ENCODE peak calls at places on chromosome 6, in nine cellular contexts. K is fibroblast of the aortic adventitia; S is stimulated activated CD8-positive, alpha-beta memory T cell treated with anti-CD3 and anti-CD28 coated beads, Interleukin-12 subunit alpha, Interleukin-12 subunit beta, amount 100 ng/mL, for 1 hour; W is Karpas-422; Y is stimulated activated CD4-positive, alpha-beta T cell treated with anti-CD3 and anti-CD28 coated beads, Interleukin-1b, Interleukin-23, amount 100 ng/mL, for 48 hours; H is RCC 7860; B is HT1080; N is SK-MEL-5; F is NCI-H2081. E is an unnamed sample.

GRCh38 chr6:71123051-71123450 is 165.6 kb upstream of the OGFRL1 start:
- DNase-seq in N (no peak), F (no peak), Y (no peak), W (no peak), S (no peak), K (no peak), H (no peak), B (peak; percentile 45), E (no peak)

GRCh38 chr6:90294614-90294988 is 2.0 kb downstream of the BACH2 start:
- DNase-seq in S (peak; percentile 42), H (no peak), N (no peak), K (no peak), F (no peak), W (no peak), Y (peak; percentile 56), B (no peak), E (no peak)

GRCh38 chr6:80197474-80197873 is 91.0 kb downstream of the BCKDHB start:
- DNase-seq in H (peak; percentile 64), F (no peak), B (no peak), K (peak; percentile 83), W (no peak), S (no peak), N (no peak), Y (no peak), E (no peak)

GRCh38 chr6:113909224-113909856 is 52.2 kb downstream of the MARCKS start:
- DNase-seq in B (peak; percentile 44), N (peak; percentile 66), F (peak; percentile 40), H (peak; percentile 33), S (no peak), W (peak; percentile 84), Y (no peak), K (peak; percentile 88), E (no peak)

GRCh38 chr6:99026135-99026534 is 78.4 kb upstream of the FBXL4 start:
- DNase-seq in K (no peak), W (peak; percentile 42), N (no peak), H (no peak), F (no peak), S (no peak), Y (no peak), B (peak; percentile 85), E (no peak)

GRCh38 chr6:73491371-73491770 is 29.5 kb downstream of the EEF1A1 start:
- DNase-seq in N (no peak), B (no peak), Y (no peak), F (no peak), S (no peak), H (no peak), W (no peak), K (no peak), E (no peak)

GRCh38 chr6:129704708-129705107 is 5.3 kb downstream of the ARHGAP18 start:
- DNase-seq in F (no peak), H (no peak), S (no peak), B (no peak), W (no peak), Y (no peak), K (no peak), N (no peak), E (no peak)

GRCh38 chr6:135233676-135234491 is 52.8 kb downstream of the MYB start:
- DNase-seq in N (no peak), S (no peak), W (no peak), B (no peak), H (no peak), F (no peak), K (peak; percentile 17), Y (no peak), E (no peak)

GRCh38 chr6:10873374-10873773 is 8.5 kb downstream of the GCM2 start:
- DNase-seq in S (no peak), Y (no peak), H (no peak), F (no peak), B (no peak), W (no peak), N (no peak), K (no peak), E (no peak)

GRCh38 chr6:161238076-161238869 is 35.6 kb downstream of the AGPAT4 start:
- DNase-seq in Y (peak; percentile 3), N (no peak), B (no peak), W (no peak), K (peak; percentile 73), S (no peak), F (no peak), H (peak; percentile 36), E (no peak)

GRCh38 chr6:33886673-33887144 is 82.9 kb upstream of the MLN start:
- DNase-seq in Y (peak; percentile 47), N (no peak), K (peak; percentile 83), F (no peak), W (no peak), H (no peak), S (no peak), B (peak; percentile 30), E (no peak)

E was measured in tibial nerve.